ENCODE peak calls at places on chromosomes 1 and 21, in nine cellular contexts. H is IMR-90, P is prostate gland, A is WTC11, M is foreskin fibroblast, R is cardiac muscle cell, Z is brain microvascular endothelial cell, U is stomach, K is dorsolateral prefrontal cortex. I is an unnamed sample.

GRCh38 chr1:229431270-229432115 is 2.4 kb downstream of the ACTA1 start:
- DNase-seq in U (no peak), P (no peak), M (peak; percentile 30), K (no peak), A (no peak), Z (no peak), H (no peak), R (no peak), I (no peak)

GRCh38 chr1:111990026-111990877 is 784 bp upstream of the KCND3 start:
- DNase-seq in K (no peak), A (peak; percentile 21), M (peak; percentile 35), U (peak; percentile 27), P (peak; percentile 37), Z (no peak), R (no peak), H (no peak), I (no peak)

GRCh38 chr1:18794066-18794465 is 65.4 kb downstream of the TAS1R2 start:
- DNase-seq in P (no peak), R (no peak), Z (no peak), H (no peak), M (peak; percentile 20), A (no peak), K (no peak), U (no peak), I (no peak)

GRCh38 chr21:27450216-27450615 is 483.3 kb upstream of the ADAMTS5 start:
- DNase-seq in K (no peak), P (no peak), A (no peak), R (no peak), H (no peak), Z (no peak), U (no peak), M (no peak), I (no peak)

GRCh38 chr1:54800899-54801759 is at the start of gene TTC22:
- DNase-seq in P (peak; percentile 75), A (peak; percentile 58), R (no peak), M (peak; percentile 28), K (no peak), H (no peak), Z (no peak), U (peak; percentile 83), I (no peak)

GRCh38 chr1:219296430-219296850 is 122.8 kb downstream of the LYPLAL1 start:
- DNase-seq in H (peak; percentile 68), P (no peak), R (no peak), U (no peak), K (no peak), A (no peak), M (no peak), Z (no peak), I (no peak)

GRCh38 chr1:9231648-9232332 is 2.8 kb upstream of the H6PD start:
- DNase-seq in A (no peak), Z (peak; percentile 54), U (no peak), R (no peak), P (no peak), K (no peak), H (peak; percentile 64), M (peak; percentile 67), I (no peak)

GRCh38 chr1:62882161-62882560 is 98.2 kb downstream of the ATG4C start:
- DNase-seq in H (no peak), K (no peak), Z (no peak), P (no peak), A (no peak), R (no peak), U (no peak), M (no peak), I (no peak)

GRCh38 chr1:226104671-226105121 is 42.2 kb downstream of the H3-3A start:
- DNase-seq in R (no peak), Z (peak; percentile 15), A (no peak), P (no peak), M (peak; percentile 50), H (peak; percentile 52), K (no peak), U (no peak), I (no peak)

GRCh38 chr1:76620371-76620770 is 246.9 kb upstream of the ST6GALNAC5 start:
- DNase-seq in R (no peak), H (no peak), M (no peak), K (no peak), A (no peak), U (no peak), Z (no peak), P (no peak), I (no peak)

GRCh38 chr1:180181048-180181447 is 26.4 kb downstream of the QSOX1 start:
- DNase-seq in H (no peak), M (peak; percentile 31), U (no peak), R (no peak), K (no peak), Z (peak; percentile 37), A (peak; percentile 44), P (no peak), I (no peak)

GRCh38 chr1:17724150-17724549 is 31.0 kb upstream of the ACTL8 start:
- DNase-seq in R (no peak), K (no peak), Z (no peak), M (no peak), A (no peak), U (no peak), H (no peak), P (no peak), I (no peak)

GRCh38 chr1:17728123-17728522 is 27.0 kb upstream of the ACTL8 start:
- DNase-seq in U (no peak), Z (no peak), M (no peak), K (no peak), A (no peak), H (no peak), R (no peak), P (no peak), I (no peak)

GRCh38 chr1:17725084-17725718 is 29.9 kb upstream of the ACTL8 start:
- DNase-seq in Z (no peak), P (no peak), U (no peak), H (no peak), R (no peak), A (no peak), M (no peak), K (no peak), I (no peak)

GRCh38 chr1:17723684-17724083 is 31.4 kb upstream of the ACTL8 start:
- DNase-seq in A (peak; percentile 41), Z (no peak), U (no peak), K (no peak), P (no peak), M (no peak), R (no peak), H (no peak), I (no peak)

DNA sequence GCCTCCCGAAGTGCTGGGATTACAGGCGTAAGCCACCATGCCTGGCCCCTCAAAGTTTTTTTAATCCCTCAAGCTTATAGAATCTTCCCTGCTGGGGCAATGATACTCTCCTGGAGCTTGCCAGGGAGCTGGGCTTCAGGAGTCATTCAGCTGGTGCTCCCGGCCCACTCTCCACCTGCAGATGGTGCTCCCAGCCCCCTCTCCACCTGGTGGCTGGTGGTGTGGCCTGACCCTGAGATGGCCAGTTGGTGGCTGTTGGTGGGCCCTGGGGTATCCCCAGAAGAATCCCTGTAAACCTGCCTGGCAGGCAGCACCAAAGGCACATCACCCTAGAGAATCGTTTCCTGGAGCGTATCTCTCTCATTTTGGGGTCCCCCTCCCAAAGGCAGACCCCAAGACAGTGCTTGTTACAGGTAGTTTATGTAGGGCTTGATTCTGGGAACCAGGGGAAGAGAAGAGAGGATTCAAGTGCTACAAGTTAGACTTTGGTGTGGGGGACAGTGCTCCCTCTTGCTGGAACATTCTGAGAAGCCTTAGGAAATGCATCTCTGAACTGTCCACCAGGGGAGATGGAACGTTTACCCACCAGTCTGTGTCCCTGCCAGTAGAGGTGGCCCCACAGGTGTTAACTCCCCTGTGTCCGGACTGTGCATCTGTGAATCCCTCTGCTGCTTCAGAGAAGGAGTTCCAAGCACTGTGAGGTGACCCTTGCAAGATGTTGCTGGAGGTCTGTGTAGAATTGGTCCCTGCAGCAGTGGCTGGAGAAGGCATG is 29.1 kb upstream of the ACTL8 start:
- DNase-seq in K (no peak), P (no peak), H (no peak), Z (no peak), R (no peak), M (no peak), U (no peak), A (no peak), I (no peak)
- TF ChIP-seq CTCF in K (no peak), P (no peak), H (no peak), Z (peak; percentile 14), R (no peak), M (no peak), U (no peak), A (no peak), I (no peak)

DNA sequence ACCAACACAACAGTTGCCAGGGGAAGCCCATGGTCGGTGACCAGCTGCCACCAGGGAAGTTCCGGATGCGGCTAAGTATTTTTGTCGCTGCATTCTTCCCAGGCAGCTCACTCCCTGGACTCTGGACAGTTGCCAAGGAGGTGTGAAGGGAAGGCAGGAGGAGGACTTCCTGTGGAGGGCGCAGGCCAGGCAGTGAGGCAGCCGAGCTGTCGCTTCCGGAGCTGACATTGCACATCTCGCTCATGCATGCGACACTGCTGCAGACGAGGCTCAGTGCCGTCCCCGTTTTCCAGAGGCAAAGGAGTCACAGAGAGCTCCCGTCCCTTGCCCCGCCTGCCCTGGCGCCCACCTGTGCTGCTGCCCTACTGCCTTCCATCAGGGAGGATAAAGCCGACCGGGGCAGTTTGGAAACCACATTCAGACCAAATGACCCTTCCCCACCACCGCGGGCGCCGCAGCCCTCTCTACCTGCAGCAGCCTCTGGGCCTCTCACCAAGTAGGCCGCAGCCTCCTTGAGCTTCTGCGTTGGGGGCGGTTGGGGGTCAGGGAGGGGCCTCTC is 81.4 kb downstream of the NENF start:
- DNase-seq in P (no peak), H (peak; percentile 65), M (peak; percentile 28), A (peak; percentile 33), Z (peak; percentile 64), U (no peak), R (peak; percentile 53), K (no peak), I (no peak)
- TF ChIP-seq CTCF in P (no peak), H (no peak), M (no peak), A (no peak), Z (no peak), U (no peak), R (peak; percentile 6), K (no peak), I (no peak)

GRCh38 chr1:201982923-201983805 is 716 bp downstream of the RNPEP start:
- DNase-seq in K (no peak), U (peak; percentile 74), H (peak; percentile 70), P (peak; percentile 51), R (peak; percentile 83), Z (peak; percentile 61), M (peak; percentile 93), A (peak; percentile 60), I (no peak)
- TF ChIP-seq CTCF in K (no peak), U (no peak), H (peak; percentile 14), P (peak; percentile 5), R (peak; percentile 24), Z (peak; percentile 29), M (peak; percentile 16), A (no peak), I (no peak)

DNA sequence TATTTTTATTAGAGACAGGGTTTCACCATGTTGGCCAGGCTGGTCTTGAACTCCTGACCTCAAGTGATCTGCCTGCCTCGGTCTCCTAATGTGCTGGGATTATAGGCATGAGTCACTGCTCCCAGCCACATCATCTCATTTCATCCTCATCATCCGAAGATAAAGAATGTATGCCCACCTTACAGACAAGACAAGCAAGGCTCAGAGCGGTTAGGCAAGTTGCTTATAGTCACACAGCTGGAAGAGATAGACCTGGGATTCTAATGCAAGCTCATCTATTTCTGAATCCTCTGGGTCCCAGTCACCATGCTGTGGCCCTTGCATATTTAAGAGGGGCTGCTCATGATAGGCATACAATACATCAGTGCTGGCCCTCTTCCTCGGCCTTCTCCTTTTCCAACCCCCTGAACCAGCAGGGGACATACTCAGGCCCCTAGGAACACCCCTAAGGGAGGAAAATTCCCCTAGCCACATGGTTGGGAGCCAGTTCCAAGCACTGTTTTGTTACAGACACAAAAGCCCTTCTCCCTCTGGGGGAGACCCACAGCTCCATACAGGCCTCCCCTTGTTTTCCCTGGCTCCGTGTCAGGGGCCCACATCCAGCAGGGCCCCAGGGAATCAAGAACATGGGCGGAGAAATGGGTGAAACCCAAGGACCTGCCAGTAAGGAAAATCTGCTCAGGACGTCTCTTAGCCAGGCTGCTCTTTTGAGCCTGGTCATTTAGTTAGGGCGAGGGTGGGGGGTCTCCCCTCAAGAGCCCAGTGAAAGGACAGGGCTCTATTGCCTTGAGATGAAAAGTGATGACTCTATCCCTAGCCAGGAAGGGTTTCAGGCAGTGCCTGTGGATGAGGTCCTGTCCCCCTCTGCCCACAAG is 6.9 kb downstream of the CSRP1 start:
- DNase-seq in R (peak; percentile 72), U (no peak), Z (no peak), M (no peak), H (no peak), K (peak; percentile 69), P (peak; percentile 47), A (no peak), I (no peak)
- TF ChIP-seq CTCF in R (no peak), U (no peak), Z (no peak), M (no peak), H (no peak), K (peak; percentile 22), P (no peak), A (no peak), I (no peak)

I was measured in AG04449.